ENCODE peak calls at places on chromosomes 3 and 15, in four cellular contexts. T is lung, K is esophagus squamous epithelium, F is hypothalamus. G is an unnamed sample.

GRCh38 chr3:3772920-3773319 is 26.3 kb upstream of the LRRN1 start:
- DNase-seq in T (no peak), K (no peak), F (peak), G (no peak)

GRCh38 chr3:8621872-8622271 is 22.7 kb downstream of the SSUH2 start:
- DNase-seq in T (no peak), K (no peak), F (no peak), G (no peak)

GRCh38 chr3:111979689-111980025 is 831 bp downstream of the ABHD10 start:
- DNase-seq in T (no peak), K (no peak), F (no peak), G (no peak)

GRCh38 chr15:51189579-51190397 is 95.1 kb upstream of the TNFAIP8L3 start:
- DNase-seq in T (no peak), K (no peak), F (no peak), G (no peak)

GRCh38 chr15:69456208-69457166 is 3.9 kb downstream of the RPLP1 start:
- DNase-seq in T (no peak), K (no peak), F (no peak), G (no peak)

GRCh38 chr3:124558898-124559649 is 171.2 kb upstream of the UMPS start:
- DNase-seq in T (peak), K (no peak), F (peak), G (peak)

GRCh38 chr15:60362318-60363023 is 35.3 kb downstream of the ANXA2 start:
- DNase-seq in T (no peak), K (no peak), F (no peak), G (no peak)

GRCh38 chr3:126121074-126121473 is 37.1 kb upstream of the SLC41A3 start:
- DNase-seq in T (no peak), K (no peak), F (no peak), G (no peak)

GRCh38 chr3:104102386-104102785 is 1264.3 kb upstream of the ALCAM start:
- DNase-seq in T (no peak), K (no peak), F (peak), G (peak)

GRCh38 chr3:62229908-62230307 is 143.4 kb downstream of the FEZF2 start:
- DNase-seq in T (no peak), K (no peak), F (no peak), G (no peak)

GRCh38 chr3:72679540-72680198 is 168.6 kb downstream of the SHQ1 start:
- DNase-seq in T (no peak), K (no peak), F (peak), G (no peak)

GRCh38 chr3:18649666-18650363 is 224.7 kb upstream of the SATB1 start:
- DNase-seq in T (no peak), K (no peak), F (no peak), G (no peak)

GRCh38 chr15:39092354-39092753 is 488.5 kb upstream of the THBS1 start:
- DNase-seq in T (no peak), K (no peak), F (no peak), G (no peak)

GRCh38 chr15:58434334-58434888 is 2.6 kb downstream of the LIPC start:
- DNase-seq in T (no peak), K (no peak), F (no peak), G (no peak)

G was measured in Calu3.